ENCODE peak calls at places on chromosomes 1 and 21, in four cellular contexts. I is K562, C is HL-60, W is GM12878. T is an unnamed sample.

GRCh38 chr21:29237110-29238051 is 61.3 kb upstream of the BACH1 start:
- DNase-seq in I (no peak), W (no peak), C (no peak), T (no peak)

GRCh38 chr1:201678264-201679101 is 139.6 kb downstream of the NAV1 start:
- DNase-seq in I (no peak), C (no peak), W (no peak), T (no peak)

GRCh38 chr21:25496825-25497482 is 110.3 kb downstream of the MRPL39 start:
- DNase-seq in W (no peak), C (no peak), I (no peak), T (no peak)

GRCh38 chr1:200263203-200263602 is 146.6 kb downstream of the ZNF281 start:
- DNase-seq in C (no peak), W (no peak), I (no peak), T (no peak)

GRCh38 chr1:201088901-201089525 is 23.2 kb downstream of the CACNA1S start:
- DNase-seq in W (no peak), I (no peak), C (no peak), T (no peak)

GRCh38 chr1:68202239-68202832 is 30.0 kb downstream of the WLS start:
- DNase-seq in W (no peak), I (no peak), C (no peak), T (no peak)

GRCh38 chr1:47434051-47434842 is 3.6 kb upstream of the FOXD2 start:
- DNase-seq in W (no peak), I (no peak), C (peak; percentile 34), T (no peak)

GRCh38 chr21:34200288-34200905 is 127.0 kb downstream of the MRPS6 start:
- DNase-seq in I (no peak), W (no peak), C (peak; percentile 84), T (no peak)

GRCh38 chr1:168085401-168085872 is 51.3 kb downstream of the GPR161 start:
- DNase-seq in C (no peak), W (no peak), I (peak; percentile 19), T (no peak)

GRCh38 chr1:162404550-162405160 is 7.3 kb downstream of the SH2D1B start:
- DNase-seq in I (no peak), C (no peak), W (no peak), T (no peak)

GRCh38 chr1:70518106-70518505 is 107.0 kb downstream of the CTH start:
- DNase-seq in I (no peak), C (no peak), W (no peak), T (no peak)

GRCh38 chr1:212665241-212666115 is 34.2 kb downstream of the BATF3 start:
- DNase-seq in I (peak; percentile 85), C (peak; percentile 84), W (no peak), T (peak; percentile 67)

GRCh38 chr1:200540281-200540680 is 80.3 kb downstream of the KIF14 start:
- DNase-seq in C (no peak), I (no peak), W (no peak), T (no peak)

GRCh38 chr1:115314765-115315164 is 23.3 kb downstream of the NGF start:
- DNase-seq in I (no peak), W (no peak), C (no peak), T (no peak)

GRCh38 chr1:8004803-8005573 is 21.1 kb downstream of the ERRFI1 start:
- DNase-seq in W (no peak), C (no peak), I (peak; percentile 84), T (no peak)

GRCh38 chr1:59779949-59780348 is 34.8 kb upstream of the HOOK1 start:
- DNase-seq in C (no peak), W (no peak), I (peak; percentile 15), T (no peak)

GRCh38 chr1:155241851-155242264 is 13.4 kb downstream of the ENTREP3 start:
- DNase-seq in W (no peak), C (peak; percentile 79), I (no peak), T (no peak)

GRCh38 chr1:114756949-114757454 is 782 bp downstream of the CSDE1 start:
- DNase-seq in W (no peak), C (peak; percentile 66), I (peak; percentile 46), T (no peak)

GRCh38 chr1:31666290-31666963 is 21.8 kb upstream of the PEF1 start:
- DNase-seq in C (no peak), I (no peak), W (no peak), T (no peak)

DNA sequence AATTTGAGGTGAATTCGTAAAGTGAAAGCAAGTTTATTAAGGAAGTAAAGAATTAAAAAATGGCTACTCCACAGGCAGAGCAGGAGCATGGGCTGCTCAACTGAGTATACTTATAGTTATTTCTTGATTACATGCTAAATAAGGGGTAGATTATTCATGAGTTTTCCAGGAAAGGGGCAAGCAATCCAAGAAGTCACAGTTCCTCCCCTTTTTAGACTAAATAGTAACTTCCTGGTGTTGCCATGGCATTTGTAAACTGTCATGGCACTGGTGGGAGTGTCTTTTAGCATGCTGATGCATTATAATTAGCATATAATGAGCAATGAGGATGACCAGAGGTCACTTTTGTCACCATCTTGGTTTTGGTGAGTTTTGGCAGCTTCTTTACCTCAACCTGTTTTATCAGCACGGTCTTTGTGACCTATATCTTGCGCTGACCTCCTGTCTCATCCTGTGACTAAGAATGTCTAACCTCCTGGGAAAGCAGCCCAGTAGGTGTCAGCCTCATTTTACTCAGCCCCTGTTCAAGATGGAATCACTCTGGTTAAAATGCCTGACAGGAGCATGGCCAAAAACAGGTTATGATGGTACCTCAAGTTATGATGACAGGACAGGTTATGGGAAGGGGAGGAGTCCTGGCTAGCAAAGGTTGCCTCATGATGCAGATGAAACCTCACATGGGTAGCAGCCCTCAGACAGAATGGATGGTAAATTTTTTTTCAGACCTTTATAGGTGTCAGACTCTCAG is 49.8 kb downstream of the SIPA1L2 start:
- DNase-seq in I (no peak), C (no peak), W (no peak), T (no peak)
- TF ChIP-seq SPI1 in I (no peak), C (no peak), W (no peak), T (no peak)

DNA sequence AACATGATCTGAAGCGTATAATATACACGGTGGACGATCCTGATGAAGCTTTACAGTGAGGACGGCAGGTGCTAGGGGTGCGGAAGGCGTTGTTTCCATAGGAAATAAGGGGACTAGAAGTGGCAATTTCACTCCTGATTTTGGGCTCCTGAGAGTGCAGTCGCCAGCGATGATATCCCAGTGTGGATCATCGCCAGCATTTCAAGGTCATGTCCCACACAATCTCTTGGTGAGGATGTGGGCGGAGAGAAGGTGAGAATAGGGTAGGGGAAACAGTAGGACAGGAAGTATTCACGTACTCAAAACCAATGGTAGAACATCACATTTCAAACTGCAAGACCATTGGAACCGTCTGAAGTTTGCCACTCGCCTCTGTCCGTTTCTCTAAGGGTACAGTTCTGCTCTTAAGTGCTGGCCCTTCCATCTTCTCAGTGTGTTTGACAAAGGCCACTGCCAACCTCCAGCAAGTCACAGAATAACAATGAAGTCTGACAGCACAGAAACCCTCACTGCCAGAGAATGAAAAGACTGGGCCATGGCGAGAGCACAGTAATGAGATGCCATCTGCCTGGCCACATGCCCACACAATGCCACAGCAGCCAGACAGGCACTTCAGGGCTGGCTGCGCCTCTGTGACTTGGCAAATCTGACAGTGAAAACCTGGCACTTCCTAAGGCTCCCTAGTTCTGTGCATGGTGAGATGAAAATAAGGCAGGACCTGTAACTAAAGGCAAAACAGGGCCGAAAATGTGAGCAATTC is 27.9 kb downstream of the PCSK9 start:
- DNase-seq in W (no peak), C (no peak), I (no peak), T (no peak)
- TF ChIP-seq SPI1 in W (no peak), C (no peak), I (no peak), T (no peak)

DNA sequence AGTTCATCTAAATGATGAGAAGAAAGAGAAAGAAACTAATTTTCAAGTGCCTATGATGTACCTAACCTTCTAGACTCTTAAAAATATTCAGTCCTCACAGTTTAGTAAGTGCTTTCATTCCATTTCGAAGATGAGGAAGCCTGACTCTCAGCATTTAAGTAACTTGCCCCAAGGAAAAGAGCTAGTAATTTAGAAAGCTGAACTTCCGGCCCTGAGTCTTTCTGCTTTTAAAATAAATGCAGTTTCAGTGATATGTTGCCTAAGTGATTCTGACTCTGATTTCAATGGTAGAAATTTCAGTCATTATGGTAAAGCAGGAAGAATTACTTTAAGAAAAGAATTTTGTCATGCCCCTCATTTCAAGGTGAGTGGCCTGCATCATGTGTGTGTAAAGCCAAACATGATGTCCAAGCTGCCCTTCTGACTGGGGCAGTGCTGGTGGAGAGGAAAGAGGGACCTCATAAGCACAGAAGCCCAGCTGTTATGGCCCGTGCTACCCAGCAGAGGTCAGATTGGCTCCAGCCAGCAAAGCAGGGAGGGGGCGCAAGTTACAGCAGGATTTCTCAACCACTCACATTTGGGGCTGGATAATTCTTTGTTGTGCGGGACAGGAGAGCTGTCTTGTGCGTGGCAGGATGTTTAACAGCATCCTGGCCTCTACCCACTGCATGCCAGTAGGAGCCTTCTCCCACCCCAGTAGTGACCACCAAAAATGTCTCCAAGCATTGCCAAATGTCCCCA is 10.7 kb downstream of the ATP1A4 start:
- DNase-seq in C (peak; percentile 13), I (peak; percentile 33), W (no peak), T (no peak)
- TF ChIP-seq SPI1 in C (no peak), I (no peak), W (no peak), T (no peak)

DNA sequence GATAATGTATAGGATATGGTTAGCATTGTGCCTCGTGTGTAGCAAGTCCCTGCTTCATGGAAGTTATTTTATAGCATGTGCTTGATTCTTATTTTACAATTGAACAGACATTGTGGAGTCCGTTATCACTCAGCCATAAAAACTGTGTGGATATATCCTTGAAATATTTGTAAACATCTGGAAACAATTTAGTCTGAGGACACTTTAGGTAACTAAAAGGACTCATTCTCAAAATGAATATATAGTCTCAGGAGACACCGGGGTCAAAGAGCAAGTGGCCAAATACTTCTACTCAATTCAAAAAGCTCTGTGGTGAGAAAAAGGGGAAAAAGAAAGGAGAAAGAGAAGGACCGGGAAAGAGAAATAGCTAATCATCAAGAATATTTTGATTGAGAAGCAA is 23.7 kb downstream of the PRRX1 start:
- DNase-seq in C (no peak), W (no peak), I (no peak), T (no peak)
- TF ChIP-seq SPI1 in C (no peak), W (no peak), I (no peak), T (no peak)

DNA sequence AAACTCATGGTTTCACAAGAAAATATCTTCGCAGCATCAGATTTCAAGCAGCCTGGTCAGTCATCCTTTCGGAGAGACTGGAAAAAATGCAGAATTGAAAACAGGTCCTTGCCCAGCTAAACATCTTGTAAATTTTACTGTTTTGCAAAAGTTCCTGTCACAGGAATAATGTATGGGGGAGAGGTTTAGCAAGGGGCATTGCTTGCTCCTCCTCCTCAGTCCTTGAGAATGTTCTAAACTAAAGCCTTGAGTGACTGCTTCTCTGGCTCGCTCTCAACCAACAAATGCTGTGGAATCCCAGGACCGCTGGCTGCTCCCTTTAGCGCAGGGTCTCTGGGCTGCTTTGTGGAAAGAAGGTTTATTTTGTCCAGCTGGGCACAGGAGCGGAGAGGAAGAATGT is 33.7 kb upstream of the FHAD1 start:
- DNase-seq in C (no peak), W (no peak), I (no peak), T (no peak)
- TF ChIP-seq SPI1 in C (no peak), W (no peak), I (no peak), T (no peak)

T was measured in GM12891.